ENCODE peak calls at places on chromosomes 5 and 9, in eight cellular contexts. One of them, this sample, is unnamed.
A peak's percentile ranks its signal among the peaks of the same experiment; 100 is the strongest.

GRCh38 chr5:154842689-154843530 is 7.5 kb downstream of the FAXDC2 start:
- DNase-seq in SK-N-SH: no peak
- DNase-seq in psoas muscle: no peak
- DNase-seq in stomach: no peak
- DNase-seq in tibial artery: peak; percentile 2
- DNase-seq in GM23248: no peak
- DNase-seq in neuronal stem cell: no peak
- DNase-seq in A549: no peak
- DNase-seq in this sample: no peak

GRCh38 chr5:17056056-17056690 is 120.1 kb upstream of the MYO10 start:
- DNase-seq in stomach: no peak
- DNase-seq in GM23248: peak; percentile 49
- DNase-seq in tibial artery: no peak
- DNase-seq in A549: peak; percentile 49
- DNase-seq in SK-N-SH: no peak
- DNase-seq in neuronal stem cell: no peak
- DNase-seq in psoas muscle: no peak
- DNase-seq in this sample: no peak

GRCh38 chr9:135244751-135245221 is 157.3 kb downstream of the OLFM1 start:
- DNase-seq in stomach: peak; percentile 84
- DNase-seq in A549: no peak
- DNase-seq in GM23248: no peak
- DNase-seq in tibial artery: no peak
- DNase-seq in psoas muscle: peak; percentile 7
- DNase-seq in neuronal stem cell: no peak
- DNase-seq in SK-N-SH: no peak
- DNase-seq in this sample: peak; percentile 52

GRCh38 chr5:137492321-137492720 is 6.8 kb downstream of the SPOCK1 start:
- DNase-seq in tibial artery: no peak
- DNase-seq in neuronal stem cell: no peak
- DNase-seq in A549: no peak
- DNase-seq in psoas muscle: no peak
- DNase-seq in SK-N-SH: no peak
- DNase-seq in stomach: no peak
- DNase-seq in GM23248: peak; percentile 39
- DNase-seq in this sample: no peak

GRCh38 chr9:81146684-81147337 is 542.5 kb downstream of the TLE1 start:
- DNase-seq in tibial artery: no peak
- DNase-seq in stomach: no peak
- DNase-seq in neuronal stem cell: no peak
- DNase-seq in psoas muscle: no peak
- DNase-seq in A549: peak; percentile 19
- DNase-seq in SK-N-SH: no peak
- DNase-seq in GM23248: no peak
- DNase-seq in this sample: no peak

GRCh38 chr5:17331649-17332048 is 114.2 kb downstream of the BASP1 start:
- DNase-seq in tibial artery: no peak
- DNase-seq in SK-N-SH: no peak
- DNase-seq in psoas muscle: no peak
- DNase-seq in A549: no peak
- DNase-seq in neuronal stem cell: no peak
- DNase-seq in GM23248: no peak
- DNase-seq in stomach: no peak
- DNase-seq in this sample: no peak

GRCh38 chr9:90095682-90096081 is 490.9 kb downstream of the GADD45G start:
- DNase-seq in stomach: no peak
- DNase-seq in psoas muscle: no peak
- DNase-seq in A549: no peak
- DNase-seq in SK-N-SH: peak; percentile 43
- DNase-seq in GM23248: no peak
- DNase-seq in tibial artery: no peak
- DNase-seq in neuronal stem cell: no peak
- DNase-seq in this sample: no peak

GRCh38 chr9:114371986-114372917 is 15.5 kb downstream of the AKNA start:
- DNase-seq in A549: no peak
- DNase-seq in neuronal stem cell: no peak
- DNase-seq in psoas muscle: peak; percentile 43
- DNase-seq in tibial artery: no peak
- DNase-seq in GM23248: peak; percentile 13
- DNase-seq in SK-N-SH: peak; percentile 77
- DNase-seq in stomach: no peak
- DNase-seq in this sample: no peak

GRCh38 chr5:9653811-9654210 is 23.7 kb upstream of the TAS2R1 start:
- DNase-seq in tibial artery: no peak
- DNase-seq in SK-N-SH: no peak
- DNase-seq in stomach: peak; percentile 43
- DNase-seq in A549: no peak
- DNase-seq in neuronal stem cell: no peak
- DNase-seq in psoas muscle: peak; percentile 31
- DNase-seq in GM23248: peak; percentile 97
- DNase-seq in this sample: no peak

GRCh38 chr9:35195683-35196082 is 33.9 kb downstream of the UNC13B start:
- DNase-seq in GM23248: peak; percentile 47
- DNase-seq in A549: no peak
- DNase-seq in neuronal stem cell: no peak
- DNase-seq in tibial artery: no peak
- DNase-seq in psoas muscle: no peak
- DNase-seq in stomach: no peak
- DNase-seq in SK-N-SH: no peak
- DNase-seq in this sample: no peak

GRCh38 chr9:105401651-105402050 is 46.2 kb upstream of the FSD1L start:
- DNase-seq in stomach: no peak
- DNase-seq in neuronal stem cell: no peak
- DNase-seq in A549: peak; percentile 14
- DNase-seq in GM23248: peak; percentile 20
- DNase-seq in tibial artery: no peak
- DNase-seq in SK-N-SH: no peak
- DNase-seq in psoas muscle: no peak
- DNase-seq in this sample: no peak

GRCh38 chr5:129406440-129406839 is 53.7 kb upstream of the ADAMTS19 start:
- DNase-seq in GM23248: no peak
- DNase-seq in psoas muscle: no peak
- DNase-seq in SK-N-SH: no peak
- DNase-seq in stomach: no peak
- DNase-seq in neuronal stem cell: no peak
- DNase-seq in tibial artery: no peak
- DNase-seq in A549: no peak
- DNase-seq in this sample: no peak

GRCh38 chr9:100222674-100223073 is 123.6 kb downstream of the INVS start:
- DNase-seq in SK-N-SH: peak; percentile 20
- DNase-seq in stomach: no peak
- DNase-seq in psoas muscle: no peak
- DNase-seq in A549: peak; percentile 46
- DNase-seq in GM23248: peak; percentile 68
- DNase-seq in neuronal stem cell: no peak
- DNase-seq in tibial artery: no peak
- DNase-seq in this sample: no peak

GRCh38 chr5:133993152-133993548 is 11.6 kb downstream of the VDAC1 start:
- DNase-seq in stomach: no peak
- DNase-seq in tibial artery: no peak
- DNase-seq in SK-N-SH: no peak
- DNase-seq in GM23248: peak; percentile 86
- DNase-seq in psoas muscle: no peak
- DNase-seq in A549: no peak
- DNase-seq in neuronal stem cell: no peak
- DNase-seq in this sample: no peak

DNA sequence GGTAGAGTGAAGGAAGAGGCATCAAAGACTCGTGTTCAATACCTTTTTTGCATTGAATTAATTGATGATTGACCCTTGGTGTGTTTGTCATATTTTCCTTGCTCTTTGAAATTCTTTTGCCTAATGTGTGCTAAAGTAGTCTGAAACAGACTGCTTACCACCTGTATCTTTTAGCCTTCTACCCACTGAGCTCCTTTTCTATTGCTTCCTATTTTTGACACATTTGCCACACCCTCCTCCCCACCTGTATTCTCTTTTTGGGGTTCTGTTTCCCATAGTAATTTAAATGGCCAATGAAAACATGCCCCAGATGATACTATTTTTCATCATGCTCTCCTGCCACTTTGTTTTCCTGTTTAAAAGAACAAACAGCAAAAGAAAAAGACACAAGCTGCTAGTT is 78.5 kb downstream of the ZCCHC7 start:
- DNase-seq in A549: no peak
- DNase-seq in GM23248: no peak
- DNase-seq in SK-N-SH: no peak
- DNase-seq in tibial artery: no peak
- DNase-seq in neuronal stem cell: no peak
- DNase-seq in stomach: no peak
- DNase-seq in psoas muscle: no peak
- DNase-seq in this sample: no peak
- H3K27ac ChIP-seq in A549: no peak overlapping the region
- H3K27ac ChIP-seq in GM23248: no peak overlapping the region
- H3K27ac ChIP-seq in SK-N-SH: no peak overlapping the region
- H3K27ac ChIP-seq in tibial artery: no peak overlapping the region
- H3K27ac ChIP-seq in neuronal stem cell: no peak overlapping the region
- H3K27ac ChIP-seq in stomach: no peak overlapping the region
- H3K27ac ChIP-seq in psoas muscle: no peak overlapping the region
- H3K27ac ChIP-seq in this sample: no peak overlapping the region

DNA sequence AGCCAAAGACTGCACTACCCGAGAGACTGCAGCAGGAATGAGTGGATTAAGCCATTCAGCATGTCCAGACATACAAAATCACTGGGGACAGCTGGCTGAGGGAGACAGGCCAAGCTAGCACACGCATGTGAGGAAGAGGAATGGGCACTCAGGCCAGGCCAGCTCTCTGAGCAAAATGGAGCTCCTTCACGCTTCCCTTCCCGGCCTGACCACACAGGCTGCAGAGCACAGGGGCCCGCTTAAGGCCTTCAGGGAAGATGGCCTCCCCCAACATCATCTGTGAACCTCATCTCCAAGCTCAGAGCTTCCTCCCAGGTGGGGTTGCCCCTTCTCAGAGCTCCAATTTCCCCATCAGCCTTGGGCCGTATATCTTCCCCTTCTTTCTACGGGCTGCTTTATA is 8.4 kb downstream of the DCANP1 start:
- DNase-seq in stomach: no peak
- DNase-seq in SK-N-SH: no peak
- DNase-seq in tibial artery: no peak
- DNase-seq in A549: no peak
- DNase-seq in neuronal stem cell: no peak
- DNase-seq in GM23248: no peak
- DNase-seq in psoas muscle: no peak
- DNase-seq in this sample: no peak
- H3K4me1 ChIP-seq in stomach: peaks cover 9% of the 10 kb centered on the region
- H3K4me1 ChIP-seq in SK-N-SH: no peaks in the 10 kb centered on the region
- H3K4me1 ChIP-seq in tibial artery: peaks cover 4% of the 10 kb centered on the region
- H3K4me1 ChIP-seq in A549: no peaks in the 10 kb centered on the region
- H3K4me1 ChIP-seq in neuronal stem cell: no peaks in the 10 kb centered on the region
- H3K4me1 ChIP-seq in GM23248: peaks cover 10% of the 10 kb centered on the region
- H3K4me1 ChIP-seq in psoas muscle: peaks cover 31% of the 10 kb centered on the region
- H3K4me1 ChIP-seq in this sample: no peaks in the 10 kb centered on the region

GRCh38 chr9:133457748-133458147 is 2.0 kb upstream of the CACFD1 start:
- DNase-seq in GM23248: no peak
- DNase-seq in psoas muscle: no peak
- DNase-seq in neuronal stem cell: no peak
- DNase-seq in stomach: no peak
- DNase-seq in SK-N-SH: no peak
- DNase-seq in tibial artery: no peak
- DNase-seq in A549: no peak
- DNase-seq in this sample: no peak

GRCh38 chr9:133457233-133457632 is 2.5 kb upstream of the CACFD1 start:
- DNase-seq in stomach: no peak
- DNase-seq in SK-N-SH: no peak
- DNase-seq in tibial artery: no peak
- DNase-seq in neuronal stem cell: no peak
- DNase-seq in psoas muscle: no peak
- DNase-seq in A549: no peak
- DNase-seq in GM23248: no peak
- DNase-seq in this sample: no peak

GRCh38 chr9:133460405-133461175 is 812 bp downstream of the CACFD1 start:
- DNase-seq in A549: peak; percentile 38
- DNase-seq in tibial artery: peak; percentile 40
- DNase-seq in neuronal stem cell: peak; percentile 49
- DNase-seq in SK-N-SH: no peak
- DNase-seq in GM23248: peak; percentile 37
- DNase-seq in psoas muscle: no peak
- DNase-seq in stomach: peak; percentile 93
- DNase-seq in this sample: peak; percentile 85

GRCh38 chr9:133459476-133460404 is at the start of gene CACFD1:
- DNase-seq in A549: peak; percentile 95
- DNase-seq in stomach: peak; percentile 99
- DNase-seq in GM23248: peak; percentile 98
- DNase-seq in tibial artery: peak; percentile 96
- DNase-seq in psoas muscle: peak; percentile 97
- DNase-seq in neuronal stem cell: peak; percentile 98
- DNase-seq in SK-N-SH: peak; percentile 98
- DNase-seq in this sample: peak; percentile 98

DNA sequence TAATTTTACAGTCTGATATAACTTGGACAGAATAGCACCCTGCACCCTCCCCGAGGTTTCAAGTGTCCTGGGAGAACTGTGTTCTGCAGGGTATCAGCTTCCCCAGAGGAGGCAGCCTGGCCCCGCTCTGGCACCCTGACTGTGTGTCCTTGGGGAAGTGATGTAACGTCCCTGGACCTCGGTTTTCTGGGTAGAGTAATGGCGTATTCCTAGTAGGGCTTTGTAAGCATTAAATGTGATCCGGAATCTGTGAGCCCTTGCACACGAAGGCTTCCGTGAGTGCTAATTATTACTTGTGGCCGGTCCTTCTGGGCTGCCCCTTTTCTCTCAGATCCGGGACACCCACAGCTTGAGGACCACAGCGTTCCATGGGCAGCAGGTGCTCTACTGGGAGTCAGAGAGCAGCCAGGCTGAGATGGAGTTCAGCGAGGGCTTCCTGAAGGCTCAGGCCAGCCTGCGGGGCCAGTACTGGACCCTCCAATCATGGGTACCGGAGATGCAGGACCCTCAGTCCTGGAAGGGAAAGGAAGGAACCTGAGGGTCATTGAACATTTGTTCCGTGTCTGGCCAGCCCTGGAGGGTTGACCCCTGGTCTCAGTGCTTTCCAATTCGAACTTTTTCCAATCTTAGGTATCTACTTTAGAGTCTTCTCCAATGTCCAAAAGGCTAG is 1.0 kb upstream of the CACFD1 start:
- DNase-seq in A549: no peak
- DNase-seq in psoas muscle: no peak
- DNase-seq in neuronal stem cell: no peak
- DNase-seq in SK-N-SH: peak; percentile 52
- DNase-seq in GM23248: peak; percentile 20
- DNase-seq in stomach: no peak
- DNase-seq in tibial artery: no peak
- DNase-seq in this sample: no peak
- H3K4me3 ChIP-seq in A549: peak overlapping the region; percentile 78
- H3K4me3 ChIP-seq in psoas muscle: peak overlapping the region; percentile 93
- H3K4me3 ChIP-seq in neuronal stem cell: peak overlapping the region; percentile 80
- H3K4me3 ChIP-seq in SK-N-SH: peak overlapping the region; percentile 85
- H3K4me3 ChIP-seq in GM23248: peak overlapping the region; percentile 77
- H3K4me3 ChIP-seq in stomach: peak overlapping the region; percentile 86
- H3K4me3 ChIP-seq in tibial artery: peak overlapping the region; percentile 73
- H3K4me3 ChIP-seq in this sample: no peak overlapping the region

DNA sequence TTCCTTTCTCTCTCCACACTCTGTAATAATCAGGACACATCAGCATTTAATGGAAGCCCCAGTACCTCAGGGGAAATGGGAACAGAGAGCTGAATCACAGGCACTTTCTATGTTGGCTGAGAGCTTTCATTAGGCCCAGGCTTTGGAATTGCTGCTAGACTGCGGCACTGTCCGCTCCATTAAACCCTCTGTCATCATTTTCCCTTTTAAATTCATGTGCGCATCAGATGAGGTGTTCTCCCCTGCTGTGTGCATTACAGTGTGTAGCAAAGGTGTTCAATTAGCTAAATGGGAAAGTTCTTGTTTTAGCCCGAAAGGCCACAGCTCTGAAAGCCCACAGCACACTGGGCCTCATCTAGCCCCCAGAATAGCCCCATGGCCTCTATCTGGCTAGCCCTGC is 133.6 kb downstream of the SV2C start:
- DNase-seq in stomach: no peak
- DNase-seq in tibial artery: no peak
- DNase-seq in neuronal stem cell: no peak
- DNase-seq in GM23248: no peak
- DNase-seq in psoas muscle: no peak
- DNase-seq in SK-N-SH: no peak
- DNase-seq in A549: no peak
- DNase-seq in this sample: no peak
- H3K27ac ChIP-seq in stomach: no peak overlapping the region
- H3K27ac ChIP-seq in tibial artery: no peak overlapping the region
- H3K27ac ChIP-seq in neuronal stem cell: no peak overlapping the region
- H3K27ac ChIP-seq in GM23248: no peak overlapping the region
- H3K27ac ChIP-seq in psoas muscle: no peak overlapping the region
- H3K27ac ChIP-seq in SK-N-SH: no peak overlapping the region
- H3K27ac ChIP-seq in A549: no peak overlapping the region
- H3K27ac ChIP-seq in this sample: no peak overlapping the region

This sample was measured in lung.